ENCODE peak calls at places on chromosomes 16 and 17, in ten cellular contexts. One of them, this sample, is unnamed.

GRCh38 chr17:46030752-46031151 is 31.7 kb downstream of the STH start:
- DNase-seq in SK-N-SH: no peak
- DNase-seq in GM12865: no peak
- DNase-seq in MCF 10A: no peak
- DNase-seq in WERI-Rb-1: no peak
- DNase-seq in sciatic nerve: no peak
- DNase-seq in kidney glomerular epithelial cell: no peak
- DNase-seq in OCI-M1: no peak
- DNase-seq in hepatic stellate cell: no peak
- DNase-seq in activated CD4-positive, alpha-beta T cell treated with anti-CD3 and anti-CD28 coated beads, Interleukin-2, amount 50 U/mL, for 24 hours: no peak
- DNase-seq in this sample: no peak

GRCh38 chr17:78131172-78132085 is 858 bp downstream of the TMC8 start:
- DNase-seq in SK-N-SH: peak; percentile 81
- DNase-seq in GM12865: peak; percentile 59
- DNase-seq in MCF 10A: no peak
- DNase-seq in WERI-Rb-1: no peak
- DNase-seq in sciatic nerve: peak; percentile 68
- DNase-seq in kidney glomerular epithelial cell: no peak
- DNase-seq in OCI-M1: no peak
- DNase-seq in hepatic stellate cell: no peak
- DNase-seq in activated CD4-positive, alpha-beta T cell treated with anti-CD3 and anti-CD28 coated beads, Interleukin-2, amount 50 U/mL, for 24 hours: no peak
- DNase-seq in this sample: no peak

GRCh38 chr16:17571499-17572093 is 100.8 kb upstream of the XYLT1 start:
- DNase-seq in SK-N-SH: no peak
- DNase-seq in GM12865: no peak
- DNase-seq in MCF 10A: peak; percentile 43
- DNase-seq in WERI-Rb-1: no peak
- DNase-seq in sciatic nerve: no peak
- DNase-seq in kidney glomerular epithelial cell: no peak
- DNase-seq in OCI-M1: no peak
- DNase-seq in hepatic stellate cell: no peak
- DNase-seq in activated CD4-positive, alpha-beta T cell treated with anti-CD3 and anti-CD28 coated beads, Interleukin-2, amount 50 U/mL, for 24 hours: no peak
- DNase-seq in this sample: no peak

GRCh38 chr17:5033352-5034015 is 1.7 kb downstream of the SLC52A1 start:
- DNase-seq in SK-N-SH: no peak
- DNase-seq in GM12865: no peak
- DNase-seq in MCF 10A: no peak
- DNase-seq in WERI-Rb-1: no peak
- DNase-seq in sciatic nerve: no peak
- DNase-seq in kidney glomerular epithelial cell: no peak
- DNase-seq in OCI-M1: no peak
- DNase-seq in hepatic stellate cell: no peak
- DNase-seq in activated CD4-positive, alpha-beta T cell treated with anti-CD3 and anti-CD28 coated beads, Interleukin-2, amount 50 U/mL, for 24 hours: no peak
- DNase-seq in this sample: no peak

GRCh38 chr16:67184453-67185002 is 765 bp upstream of the MATCAP1 start:
- DNase-seq in SK-N-SH: peak; percentile 76
- DNase-seq in GM12865: no peak
- DNase-seq in MCF 10A: no peak
- DNase-seq in WERI-Rb-1: peak; percentile 52
- DNase-seq in sciatic nerve: no peak
- DNase-seq in kidney glomerular epithelial cell: no peak
- DNase-seq in OCI-M1: no peak
- DNase-seq in hepatic stellate cell: no peak
- DNase-seq in activated CD4-positive, alpha-beta T cell treated with anti-CD3 and anti-CD28 coated beads, Interleukin-2, amount 50 U/mL, for 24 hours: no peak
- DNase-seq in this sample: peak; percentile 70

GRCh38 chr17:2849327-2849670 is 53.1 kb downstream of the RAP1GAP2 start:
- DNase-seq in SK-N-SH: peak; percentile 79
- DNase-seq in GM12865: no peak
- DNase-seq in MCF 10A: no peak
- DNase-seq in WERI-Rb-1: no peak
- DNase-seq in sciatic nerve: no peak
- DNase-seq in kidney glomerular epithelial cell: peak; percentile 77
- DNase-seq in OCI-M1: no peak
- DNase-seq in hepatic stellate cell: no peak
- DNase-seq in activated CD4-positive, alpha-beta T cell treated with anti-CD3 and anti-CD28 coated beads, Interleukin-2, amount 50 U/mL, for 24 hours: no peak
- DNase-seq in this sample: no peak

GRCh38 chr17:21537302-21537701 is 155.0 kb upstream of the KCNJ18 start:
- DNase-seq in SK-N-SH: no peak
- DNase-seq in GM12865: no peak
- DNase-seq in MCF 10A: no peak
- DNase-seq in WERI-Rb-1: no peak
- DNase-seq in sciatic nerve: no peak
- DNase-seq in kidney glomerular epithelial cell: no peak
- DNase-seq in OCI-M1: no peak
- DNase-seq in hepatic stellate cell: no peak
- DNase-seq in activated CD4-positive, alpha-beta T cell treated with anti-CD3 and anti-CD28 coated beads, Interleukin-2, amount 50 U/mL, for 24 hours: no peak
- DNase-seq in this sample: no peak

GRCh38 chr16:66923247-66923851 is 2.0 kb downstream of the RRAD start:
- DNase-seq in SK-N-SH: no peak
- DNase-seq in GM12865: no peak
- DNase-seq in MCF 10A: peak; percentile 38
- DNase-seq in WERI-Rb-1: peak; percentile 60
- DNase-seq in sciatic nerve: no peak
- DNase-seq in kidney glomerular epithelial cell: no peak
- DNase-seq in OCI-M1: no peak
- DNase-seq in hepatic stellate cell: peak; percentile 96
- DNase-seq in activated CD4-positive, alpha-beta T cell treated with anti-CD3 and anti-CD28 coated beads, Interleukin-2, amount 50 U/mL, for 24 hours: no peak
- DNase-seq in this sample: peak; percentile 87

GRCh38 chr17:4786111-4786491 is at the start of gene VMO1:
- DNase-seq in SK-N-SH: peak; percentile 73
- DNase-seq in GM12865: no peak
- DNase-seq in MCF 10A: no peak
- DNase-seq in WERI-Rb-1: peak; percentile 91
- DNase-seq in sciatic nerve: peak; percentile 67
- DNase-seq in kidney glomerular epithelial cell: no peak
- DNase-seq in OCI-M1: no peak
- DNase-seq in hepatic stellate cell: no peak
- DNase-seq in activated CD4-positive, alpha-beta T cell treated with anti-CD3 and anti-CD28 coated beads, Interleukin-2, amount 50 U/mL, for 24 hours: no peak
- DNase-seq in this sample: peak; percentile 95

GRCh38 chr16:4415538-4416199 is 727 bp downstream of the CORO7 start:
- DNase-seq in SK-N-SH: peak; percentile 77
- DNase-seq in GM12865: peak; percentile 72
- DNase-seq in MCF 10A: peak; percentile 27
- DNase-seq in WERI-Rb-1: peak; percentile 25
- DNase-seq in sciatic nerve: no peak
- DNase-seq in kidney glomerular epithelial cell: no peak
- DNase-seq in OCI-M1: peak; percentile 90
- DNase-seq in hepatic stellate cell: no peak
- DNase-seq in activated CD4-positive, alpha-beta T cell treated with anti-CD3 and anti-CD28 coated beads, Interleukin-2, amount 50 U/mL, for 24 hours: no peak
- DNase-seq in this sample: peak; percentile 34

GRCh38 chr17:40095944-40096791 is 4.2 kb downstream of the NR1D1 start:
- DNase-seq in SK-N-SH: no peak
- DNase-seq in GM12865: peak; percentile 98
- DNase-seq in MCF 10A: no peak
- DNase-seq in WERI-Rb-1: no peak
- DNase-seq in sciatic nerve: peak; percentile 74
- DNase-seq in kidney glomerular epithelial cell: no peak
- DNase-seq in OCI-M1: no peak
- DNase-seq in hepatic stellate cell: no peak
- DNase-seq in activated CD4-positive, alpha-beta T cell treated with anti-CD3 and anti-CD28 coated beads, Interleukin-2, amount 50 U/mL, for 24 hours: peak; percentile 49
- DNase-seq in this sample: no peak

GRCh38 chr16:68236804-68237242 is 896 bp upstream of the ESRP2 start:
- DNase-seq in SK-N-SH: no peak
- DNase-seq in GM12865: no peak
- DNase-seq in MCF 10A: no peak
- DNase-seq in WERI-Rb-1: no peak
- DNase-seq in sciatic nerve: no peak
- DNase-seq in kidney glomerular epithelial cell: no peak
- DNase-seq in OCI-M1: no peak
- DNase-seq in hepatic stellate cell: no peak
- DNase-seq in activated CD4-positive, alpha-beta T cell treated with anti-CD3 and anti-CD28 coated beads, Interleukin-2, amount 50 U/mL, for 24 hours: no peak
- DNase-seq in this sample: no peak

GRCh38 chr16:35411156-35411555 is 1951.7 kb downstream of the TP53TG3F start:
- DNase-seq in SK-N-SH: no peak
- DNase-seq in GM12865: no peak
- DNase-seq in MCF 10A: no peak
- DNase-seq in WERI-Rb-1: no peak
- DNase-seq in sciatic nerve: no peak
- DNase-seq in kidney glomerular epithelial cell: no peak
- DNase-seq in OCI-M1: no peak
- DNase-seq in hepatic stellate cell: no peak
- DNase-seq in activated CD4-positive, alpha-beta T cell treated with anti-CD3 and anti-CD28 coated beads, Interleukin-2, amount 50 U/mL, for 24 hours: no peak
- DNase-seq in this sample: no peak

GRCh38 chr16:48479955-48480354 is 94.7 kb upstream of the SIAH1 start:
- DNase-seq in SK-N-SH: no peak
- DNase-seq in GM12865: no peak
- DNase-seq in MCF 10A: peak; percentile 36
- DNase-seq in WERI-Rb-1: no peak
- DNase-seq in sciatic nerve: no peak
- DNase-seq in kidney glomerular epithelial cell: no peak
- DNase-seq in OCI-M1: no peak
- DNase-seq in hepatic stellate cell: no peak
- DNase-seq in activated CD4-positive, alpha-beta T cell treated with anti-CD3 and anti-CD28 coated beads, Interleukin-2, amount 50 U/mL, for 24 hours: no peak
- DNase-seq in this sample: no peak